ENCODE peak calls at places on chromosomes 6 and 20, in four cellular contexts. D is adrenal gland, V is heart right ventricle, M is cardiac muscle cell. U is an unnamed sample. For H3K9me3, the result is how much of the 10 kb centered on the place peaks cover.

GRCh38 chr6:31620586-31621319 is at the start of gene PRRC2A:
- DNase-seq in D (no peak), V (peak), M (peak), U (peak)

GRCh38 chr6:2110504-2110903 is 134.9 kb downstream of the GMDS start:
- DNase-seq in D (no peak), V (no peak), M (no peak), U (no peak)

GRCh38 chr6:137999815-138000214 is 107.4 kb downstream of the PERP start:
- DNase-seq in D (no peak), V (no peak), M (no peak), U (no peak)

GRCh38 chr6:95670011-95670463 is 92.7 kb downstream of the MANEA start:
- DNase-seq in D (no peak), V (no peak), M (no peak), U (no peak)

GRCh38 chr6:32370510-32370909 is 1.2 kb downstream of the TSBP1 start:
- DNase-seq in D (no peak), V (no peak), M (no peak), U (no peak)

GRCh38 chr6:69985180-69985579 is 118.8 kb downstream of the COL19A1 start:
- DNase-seq in D (no peak), V (no peak), M (no peak), U (no peak)

GRCh38 chr20:8914421-8914820 is 154.5 kb upstream of the PLCB4 start:
- DNase-seq in D (no peak), V (no peak), M (no peak), U (no peak)

GRCh38 chr6:13615802-13616140 is 636 bp downstream of the NOL7 start:
- DNase-seq in D (peak), V (peak), M (peak), U (peak)

GRCh38 chr6:75882734-75883133 is 133.7 kb downstream of the MYO6 start:
- DNase-seq in D (no peak), V (no peak), M (no peak), U (no peak)

GRCh38 chr6:24918641-24919403 is 16.9 kb downstream of the RIPOR2 start:
- DNase-seq in D (no peak), V (peak), M (no peak), U (no peak)

GRCh38 chr6:29474996-29475395 is 12.8 kb downstream of the MAS1L start:
- DNase-seq in D (no peak), V (no peak), M (no peak), U (no peak)

GRCh38 chr6:11754625-11755289 is 23.8 kb downstream of the ADTRP start:
- DNase-seq in D (peak), V (no peak), M (no peak), U (no peak)

GRCh38 chr6:43934803-43935602 is 165.0 kb downstream of the VEGFA start:
- DNase-seq in D (no peak), V (no peak), M (no peak), U (no peak)

GRCh38 chr6:110622912-110623578 is 146.6 kb upstream of the SLC22A16 start:
- DNase-seq in D (peak), V (no peak), M (no peak), U (no peak)

GRCh38 chr20:3239026-3239866 is at the start of gene SLC4A11:
- DNase-seq in D (peak), V (peak), M (peak), U (peak)

GRCh38 chr6:2086328-2087008 is 158.9 kb downstream of the GMDS start:
- DNase-seq in D (no peak), V (no peak), M (no peak), U (no peak)

GRCh38 chr6:46293641-46294316 is 123.0 kb upstream of the ENPP5 start:
- DNase-seq in D (no peak), V (no peak), M (no peak), U (no peak)

GRCh38 chr6:127462391-127462790 is 3.2 kb upstream of the KIAA0408 start:
- DNase-seq in D (no peak), V (no peak), M (peak), U (no peak)

GRCh38 chr20:46013826-46014516 is 5.3 kb downstream of the MMP9 start:
- DNase-seq in D (no peak), V (no peak), M (peak), U (peak)

GRCh38 chr6:25503686-25504085 is 148.3 kb upstream of the SCGN start:
- DNase-seq in D (no peak), V (no peak), M (no peak), U (no peak)

GRCh38 chr20:49999329-49999728 is 16.5 kb downstream of the SNAI1 start:
- DNase-seq in D (no peak), V (no peak), M (no peak), U (no peak)

GRCh38 chr6:11033825-11034224 is 10.3 kb downstream of the ELOVL2 start:
- DNase-seq in D (no peak), V (no peak), M (no peak), U (no peak)

GRCh38 chr6:151352410-151353399 is 38.7 kb downstream of the ZBTB2 start:
- DNase-seq in D (no peak), V (no peak), M (no peak), U (no peak)

DNA sequence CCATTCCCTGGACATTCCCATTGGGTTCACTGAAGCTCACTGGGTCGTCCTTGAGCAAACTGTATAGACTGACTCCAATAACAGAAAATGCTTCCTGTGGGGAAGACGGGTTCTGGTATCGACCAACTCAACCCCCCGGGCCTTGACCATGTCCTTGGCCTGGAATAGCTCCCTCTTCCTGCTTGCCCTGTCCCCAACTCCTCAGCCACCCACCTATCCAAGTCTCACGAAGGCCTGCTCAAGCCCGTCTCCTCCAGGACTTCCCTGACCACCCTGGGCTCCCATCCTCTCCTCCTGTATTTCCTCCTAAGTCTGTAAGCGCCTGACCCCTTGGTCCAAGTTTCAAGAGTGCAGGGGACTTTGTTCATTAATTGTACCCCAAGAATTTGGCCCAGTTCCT is 2.8 kb upstream of the HMGA1 start:
- DNase-seq in D (no peak), V (no peak), M (no peak), U (no peak)
- H3K27ac ChIP-seq in D (no peak), V (no peak), M (peak), U (no peak)

DNA sequence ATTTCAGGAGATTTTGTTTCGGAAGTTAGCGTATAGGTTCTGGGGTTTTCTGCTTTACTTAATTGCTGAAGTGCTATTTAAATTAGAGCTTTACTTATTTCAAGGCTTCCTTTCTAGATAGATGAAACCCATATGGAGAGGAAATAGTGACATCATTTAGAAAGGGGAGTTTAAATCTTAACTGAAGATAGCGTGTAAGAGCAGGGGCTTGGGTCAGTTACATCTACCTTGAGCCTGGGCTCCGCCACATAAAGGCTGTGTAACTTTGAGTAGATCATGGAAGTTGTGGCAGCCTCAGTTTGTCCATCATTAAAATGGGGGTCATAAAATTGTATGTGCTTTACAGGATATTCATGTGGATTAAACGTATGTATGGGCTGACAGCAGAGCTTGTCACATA is 4.7 kb downstream of the CDS2 start:
- DNase-seq in D (no peak), V (no peak), M (no peak), U (no peak)
- H3K4me3 ChIP-seq in D (no peak), V (peak), M (no peak), U (no peak)

DNA sequence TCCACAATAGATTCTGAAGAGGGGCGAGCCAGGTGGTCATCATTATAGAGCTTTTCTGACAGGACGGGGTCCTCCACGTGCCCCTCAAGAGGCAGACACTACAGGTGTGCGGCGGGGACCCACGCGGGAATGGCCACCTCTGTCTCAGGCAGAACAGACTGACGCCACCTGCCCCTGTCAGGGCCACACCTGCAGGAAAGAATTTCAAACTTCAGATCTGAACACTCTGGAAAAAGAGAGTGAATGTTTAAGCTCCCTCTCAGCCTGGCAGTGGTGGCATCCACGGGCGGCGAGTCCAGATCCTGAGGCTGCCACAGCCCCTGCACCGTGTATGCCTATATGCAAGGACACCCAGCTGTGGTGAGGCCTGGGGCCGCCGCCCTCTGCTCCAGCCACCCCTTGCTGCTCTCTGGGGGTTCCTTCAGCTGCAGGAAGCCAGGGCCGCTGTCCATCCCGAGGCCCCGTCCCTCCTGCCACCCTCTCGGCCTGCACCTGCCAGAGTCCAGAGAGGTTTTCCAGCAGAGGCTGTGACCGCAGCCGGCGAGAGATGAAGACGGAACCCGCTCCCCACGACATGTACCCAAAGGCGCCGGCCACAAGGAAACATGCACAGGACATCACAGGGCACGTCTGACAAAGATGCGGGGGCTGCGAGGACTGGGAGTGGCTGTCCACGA is 234.9 kb downstream of the ERMARD start:
- DNase-seq in D (no peak), V (no peak), M (no peak), U (no peak)
- H3K9me3 ChIP-seq in D (under half), V (under half), M (under half), U (under half)

DNA sequence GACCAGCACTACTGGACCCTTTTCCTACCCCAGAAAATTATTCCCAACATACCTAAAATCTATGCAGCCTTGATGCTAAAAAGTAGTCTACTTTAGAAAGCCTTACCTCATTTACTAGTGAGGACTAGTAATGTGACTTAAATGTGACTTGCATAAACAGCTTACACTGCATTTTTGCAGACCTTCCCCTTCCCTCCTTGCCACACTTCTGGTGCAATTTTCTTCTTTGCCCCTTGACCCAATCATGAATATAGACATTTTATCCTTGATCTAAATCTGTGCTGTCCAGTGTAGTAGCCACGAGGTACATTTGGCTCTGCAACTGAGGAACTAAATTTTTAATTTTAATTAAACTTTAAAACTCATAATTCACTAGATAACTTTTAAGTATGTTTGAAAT is 7.0 kb upstream of the ZKSCAN8 start:
- DNase-seq in D (no peak), V (no peak), M (no peak), U (no peak)
- H3K27ac ChIP-seq in D (no peak), V (no peak), M (no peak), U (no peak)

GRCh38 chr20:62364911-62365736 is 2.0 kb downstream of the LAMA5 start:
- DNase-seq in D (peak), V (peak), M (no peak), U (no peak)

GRCh38 chr20:62362590-62362940 is 4.5 kb downstream of the LAMA5 start:
- DNase-seq in D (no peak), V (no peak), M (no peak), U (no peak)

GRCh38 chr20:62365814-62366369 is 1.2 kb downstream of the LAMA5 start:
- DNase-seq in D (peak), V (no peak), M (peak), U (no peak)

GRCh38 chr20:62362991-62363919 is 3.9 kb downstream of the LAMA5 start:
- DNase-seq in D (peak), V (peak), M (no peak), U (no peak)

GRCh38 chr20:62363920-62364851 is 2.9 kb downstream of the LAMA5 start:
- DNase-seq in D (peak), V (peak), M (no peak), U (no peak)
- H3K4me3 ChIP-seq in D (no peak), V (peak), M (no peak), U (no peak)

U was measured in colonic mucosa.